ENCODE peak calls at places on chromosomes 13 and 19, in five cellular contexts. U is MM.1S, N is fibroblast of the conjunctiva, D is fibroblast of the aortic adventitia, C is tibial nerve. L is an unnamed sample.

GRCh38 chr13:44191504-44192171 is 182.0 kb upstream of the SERP2 start:
- DNase-seq in D (peak), N (peak), U (no peak), C (no peak), L (peak)

GRCh38 chr13:54185785-54186184 is 1157.2 kb downstream of the OLFM4 start:
- DNase-seq in D (no peak), U (no peak), N (no peak), C (no peak), L (peak)

GRCh38 chr19:50501186-50501567 is 9.8 kb downstream of the JOSD2 start:
- DNase-seq in C (no peak), U (no peak), N (no peak), D (no peak), L (no peak)

GRCh38 chr19:18364826-18365528 is 21.0 kb upstream of the GDF15 start:
- DNase-seq in U (no peak), N (peak), C (no peak), D (peak), L (peak)

GRCh38 chr19:30877591-30878230 is 471.5 kb downstream of the TSHZ3 start:
- DNase-seq in C (no peak), U (no peak), D (no peak), N (no peak), L (no peak)

GRCh38 chr19:58398087-58398486 is 2.6 kb downstream of the RNF225 start:
- DNase-seq in D (no peak), N (no peak), U (no peak), C (no peak), L (no peak)

GRCh38 chr19:40523322-40524047 is 53.2 kb upstream of the SHKBP1 start:
- DNase-seq in D (peak), U (peak), C (no peak), N (no peak), L (peak)

GRCh38 chr13:113152894-113153809 is 5.3 kb upstream of the PROZ start:
- DNase-seq in C (peak), D (no peak), U (no peak), N (no peak), L (no peak)

GRCh38 chr13:23620211-23620610 is 50.0 kb downstream of the TNFRSF19 start:
- DNase-seq in N (no peak), U (no peak), D (no peak), C (no peak), L (no peak)

GRCh38 chr19:8023371-8023770 is 17.9 kb upstream of the ELAVL1 start:
- DNase-seq in D (peak), C (no peak), N (no peak), U (no peak), L (no peak)

GRCh38 chr19:8332976-8333770 is 9.9 kb downstream of the KANK3 start:
- DNase-seq in U (no peak), D (no peak), N (no peak), C (no peak), L (no peak)

GRCh38 chr13:76014618-76015315 is 378.6 kb downstream of the LMO7 start:
- DNase-seq in U (no peak), C (no peak), N (no peak), D (peak), L (peak)

GRCh38 chr13:33485247-33485646 is 199.7 kb upstream of the STARD13 start:
- DNase-seq in N (no peak), C (no peak), D (no peak), U (no peak), L (no peak)

GRCh38 chr13:107144432-107144831 is 576.5 kb upstream of the ARGLU1 start:
- DNase-seq in N (no peak), D (no peak), U (no peak), C (no peak), L (no peak)

GRCh38 chr13:74825949-74826246 is 656.1 kb downstream of the TBC1D4 start:
- DNase-seq in C (no peak), N (no peak), U (no peak), D (no peak), L (no peak)

GRCh38 chr13:97076898-97077297 is 82.6 kb upstream of the OXGR1 start:
- DNase-seq in N (no peak), D (peak), C (no peak), U (no peak), L (no peak)

GRCh38 chr19:50497030-50497420 is 14.0 kb downstream of the JOSD2 start:
- DNase-seq in C (no peak), D (no peak), U (no peak), N (no peak), L (peak)

GRCh38 chr13:99845136-99845874 is 126.3 kb downstream of the ZIC5 start:
- DNase-seq in U (no peak), C (no peak), N (no peak), D (no peak), L (no peak)

GRCh38 chr19:782195-783043 is 14.8 kb upstream of the PTBP1 start:
- DNase-seq in N (no peak), D (peak), C (no peak), U (no peak), L (no peak)

L was measured in SK-MEL-5.